ENCODE peak calls at places on chromosome 2, in five cellular contexts. X, A, U, V and E are unnamed samples.
A peak's percentile ranks its signal among the peaks of the same experiment; 100 is the strongest.

GRCh38 chr2:176140130-176140519 is 10.6 kb downstream of the HOXD8 start:
- DNase-seq in X (no peak), U (peak; percentile 61), V (no peak), A (peak; percentile 73), E (no peak)

GRCh38 chr2:128727914-128728313 is 409.2 kb upstream of the HS6ST1 start:
- DNase-seq in X (no peak), U (no peak), V (no peak), A (no peak), E (no peak)

GRCh38 chr2:135839713-135840112 is 2.7 kb upstream of the LCT start:
- DNase-seq in X (no peak), A (no peak), U (peak; percentile 73), V (no peak), E (no peak)

GRCh38 chr2:170525566-170525900 is 189.6 kb upstream of the SP5 start:
- DNase-seq in V (no peak), A (peak; percentile 82), U (peak; percentile 96), X (peak; percentile 38), E (no peak)

GRCh38 chr2:97697252-97698235 is 15.8 kb upstream of the ZAP70 start:
- DNase-seq in V (peak; percentile 98), A (peak; percentile 90), X (peak; percentile 87), U (peak; percentile 85), E (peak; percentile 83)

GRCh38 chr2:64062840-64063239 is 43.6 kb upstream of the VPS54 start:
- DNase-seq in V (no peak), X (no peak), A (no peak), U (peak; percentile 65), E (no peak)

GRCh38 chr2:238895901-238896600 is 48.2 kb downstream of the TWIST2 start:
- DNase-seq in V (peak; percentile 65), U (peak; percentile 81), X (peak; percentile 32), A (peak; percentile 82), E (no peak)

GRCh38 chr2:234958311-234958710 is 6.5 kb downstream of the SH3BP4 start:
- DNase-seq in X (no peak), U (no peak), V (peak; percentile 61), A (no peak), E (no peak)

GRCh38 chr2:238286987-238287386 is 1.4 kb downstream of the PER2 start:
- DNase-seq in U (no peak), V (peak; percentile 64), X (no peak), A (no peak), E (no peak)

GRCh38 chr2:39584283-39584972 is 81.3 kb upstream of the TMEM178A start:
- DNase-seq in A (no peak), U (no peak), X (no peak), V (no peak), E (no peak)

GRCh38 chr2:74028290-74028689 is 43.6 kb downstream of the TET3 start:
- DNase-seq in A (no peak), X (no peak), V (no peak), U (no peak), E (peak; percentile 25)

GRCh38 chr2:168241746-168242145 is 5.6 kb downstream of the STK39 start:
- DNase-seq in X (no peak), A (no peak), V (no peak), U (no peak), E (no peak)

GRCh38 chr2:212777020-212777491 is 238.5 kb upstream of the ERBB4 start:
- DNase-seq in U (peak; percentile 39), A (no peak), V (no peak), X (no peak), E (peak; percentile 1)

GRCh38 chr2:190746971-190747761 is 98.3 kb downstream of the NAB1 start:
- DNase-seq in U (peak; percentile 44), V (no peak), X (no peak), A (no peak), E (no peak)

GRCh38 chr2:193270816-193271215 is 1076.1 kb upstream of the TMEFF2 start:
- DNase-seq in V (no peak), U (no peak), A (no peak), X (no peak), E (no peak)

GRCh38 chr2:17539993-17540812 is at the start of gene VSNL1:
- DNase-seq in A (peak; percentile 86), V (peak; percentile 67), U (peak; percentile 27), X (peak; percentile 78), E (no peak)

GRCh38 chr2:105517814-105518705 is 119.2 kb upstream of the FHL2 start:
- DNase-seq in U (peak; percentile 21), A (peak; percentile 48), X (peak; percentile 84), V (no peak), E (no peak)

GRCh38 chr2:136019304-136019703 is 33.9 kb upstream of the DARS1 start:
- DNase-seq in X (no peak), V (no peak), U (no peak), A (no peak), E (no peak)

GRCh38 chr2:85547089-85547858 is 8.3 kb downstream of the MAT2A start:
- DNase-seq in U (no peak), X (no peak), A (no peak), V (no peak), E (no peak)
- TF ChIP-seq POLR2A in U (peak; percentile 4), X (no peak), A (no peak), V (no peak), E (peak; percentile 75)

GRCh38 chr2:24489942-24490673 is 946 bp upstream of the NCOA1 start:
- DNase-seq in U (peak; percentile 59), V (no peak), A (peak; percentile 30), X (no peak), E (peak; percentile 80)
- TF ChIP-seq POLR2A in U (no peak), V (no peak), A (no peak), X (no peak), E (no peak)

GRCh38 chr2:111121028-111121872 is 536 bp downstream of the BCL2L11 start:
- DNase-seq in U (peak; percentile 48), A (peak; percentile 58), X (peak; percentile 41), V (peak; percentile 92), E (peak; percentile 84)

GRCh38 chr2:111122631-111123421 is 2.1 kb downstream of the BCL2L11 start:
- DNase-seq in X (peak; percentile 88), V (peak; percentile 92), U (peak; percentile 92), A (peak; percentile 82), E (peak; percentile 61)

GRCh38 chr2:111120253-111121027 is at the start of gene BCL2L11:
- DNase-seq in V (peak; percentile 98), A (peak; percentile 93), U (peak; percentile 92), X (peak; percentile 93), E (peak; percentile 95)

GRCh38 chr2:111123751-111124150 is 3.0 kb downstream of the BCL2L11 start:
- DNase-seq in A (no peak), X (no peak), V (peak; percentile 71), U (no peak), E (no peak)

DNA sequence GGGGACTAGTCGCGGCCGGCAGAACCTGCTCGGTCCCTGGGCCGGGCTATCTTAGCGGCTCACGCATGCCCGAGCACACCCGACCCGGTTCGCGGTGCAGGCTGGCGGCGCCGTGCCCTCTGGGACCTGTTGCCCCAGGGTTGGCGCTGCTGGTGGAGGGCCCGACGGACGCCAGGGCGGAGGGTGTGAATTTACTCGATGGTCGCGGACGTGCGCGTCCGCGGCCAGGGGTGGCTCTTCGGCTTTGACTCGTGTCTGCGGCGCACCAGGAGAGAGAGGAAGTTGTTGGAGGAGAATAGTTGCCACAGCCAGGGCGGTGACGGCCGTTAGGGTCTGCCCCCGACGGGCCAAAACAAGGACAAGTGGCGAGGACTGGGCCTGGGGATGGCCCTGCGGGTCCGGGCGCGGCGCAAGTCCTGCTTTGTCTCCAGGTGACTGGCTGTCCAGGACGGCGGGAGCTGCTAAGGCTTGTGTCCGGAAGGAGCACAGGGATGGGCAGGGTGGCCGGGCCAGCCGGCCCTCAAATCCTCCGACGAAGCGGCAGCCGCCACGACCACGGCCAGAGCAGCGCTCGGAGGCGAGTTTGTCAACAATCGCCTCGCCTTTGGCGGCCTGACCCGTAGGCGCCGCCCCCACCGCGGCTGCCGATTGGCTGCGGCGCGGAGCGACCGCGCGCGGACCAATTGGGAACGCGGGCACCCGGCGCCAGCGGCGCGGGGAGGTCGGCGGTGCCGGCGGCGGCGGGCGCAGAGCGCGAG is 1.3 kb downstream of the BCL2L11 start:
- DNase-seq in U (peak; percentile 90), X (peak; percentile 90), A (peak; percentile 91), V (peak; percentile 97), E (peak; percentile 96)
- TF ChIP-seq POLR2A in U (no peak), X (peak; percentile 86), A (no peak), V (peak; percentile 61), E (peak; percentile 83)

DNA sequence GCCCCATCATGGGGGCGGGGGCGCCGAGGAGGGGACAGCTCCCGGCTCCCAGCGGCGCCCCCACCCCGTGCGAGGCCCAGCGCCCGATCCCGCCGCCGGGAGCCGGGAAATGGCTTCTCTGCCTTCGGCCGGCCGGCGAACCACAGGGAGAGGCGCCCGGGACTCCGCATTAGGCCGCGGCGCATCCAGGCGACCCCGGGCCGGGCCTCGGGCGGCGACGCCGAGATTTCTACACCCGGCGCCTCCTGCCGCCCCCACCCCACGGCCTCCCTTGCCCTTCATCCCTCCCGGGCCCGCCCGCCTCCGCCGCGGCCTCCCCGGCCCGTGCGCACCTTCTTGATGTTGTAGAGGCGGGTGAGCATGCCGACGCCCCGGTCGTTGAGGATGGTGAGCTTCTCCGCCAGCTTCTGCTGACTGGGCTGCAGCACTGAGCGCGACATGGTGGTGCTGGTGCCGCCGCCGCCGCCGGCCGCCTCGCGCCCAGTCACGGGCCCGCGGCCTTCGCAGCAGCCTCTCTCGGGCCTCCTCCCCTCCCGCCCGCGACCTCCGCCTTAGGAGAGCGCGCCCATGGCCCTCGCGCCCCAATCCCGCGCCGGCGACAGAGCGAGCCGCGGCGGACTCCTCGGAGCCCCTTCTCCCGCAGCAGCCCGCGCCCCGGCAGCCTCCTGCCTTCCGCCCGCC is 457 bp downstream of the NCKAP1 start:
- DNase-seq in V (no peak), X (peak; percentile 50), U (no peak), A (no peak), E (peak; percentile 88)
- TF ChIP-seq POLR2A in V (no peak), X (no peak), U (no peak), A (no peak), E (no peak)

DNA sequence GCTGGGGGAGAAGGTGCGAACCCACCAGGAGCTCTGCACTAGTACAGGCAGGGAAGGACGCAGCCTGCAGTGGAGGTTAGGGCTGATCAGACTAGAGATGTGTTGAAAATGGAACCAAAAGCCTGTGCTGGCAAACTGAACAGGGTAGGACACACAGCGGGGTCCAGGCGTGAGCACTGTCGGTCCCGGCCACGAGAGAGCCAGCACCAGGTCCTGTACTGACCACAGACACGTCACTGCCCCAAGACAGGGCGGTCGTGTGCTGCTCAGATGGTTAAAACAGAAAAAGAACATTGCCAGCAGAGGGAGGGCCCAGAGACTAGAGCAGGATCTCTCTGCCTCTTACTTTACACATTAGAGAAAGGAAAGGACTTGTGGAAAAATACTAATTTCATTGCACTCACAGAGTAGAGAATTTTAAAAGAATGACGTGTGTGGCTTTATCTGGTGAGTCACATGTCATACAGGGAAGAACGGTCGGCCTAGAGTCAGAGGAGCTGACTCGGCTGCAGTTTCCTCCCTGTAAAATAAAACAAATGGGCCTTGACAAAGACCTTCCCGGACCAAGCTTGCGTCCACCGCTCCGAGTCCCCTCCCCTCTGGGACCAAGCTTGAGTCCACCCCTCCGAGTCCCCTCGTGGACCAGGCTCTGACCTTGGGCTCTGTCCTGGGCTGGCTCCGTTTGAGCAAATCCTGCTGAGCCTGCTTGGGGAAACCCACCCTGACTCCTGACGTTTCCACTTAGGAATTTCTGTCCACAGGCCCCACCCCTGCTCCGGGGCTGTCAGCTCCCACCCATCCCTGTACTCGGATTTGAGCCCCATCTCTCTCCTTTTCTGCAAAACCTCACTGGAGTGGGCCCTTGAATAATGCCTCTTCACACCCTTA is 16.7 kb upstream of the ADI1 start:
- DNase-seq in A (peak; percentile 80), V (peak; percentile 86), X (peak; percentile 70), U (peak; percentile 92), E (peak; percentile 67)
- TF ChIP-seq POLR2A in A (peak; percentile 36), V (no peak), X (peak; percentile 17), U (peak; percentile 90), E (peak; percentile 36)

GRCh38 chr2:43226955-43227829 is 786 bp upstream of the ZFP36L2 start:
- DNase-seq in X (peak; percentile 93), A (peak; percentile 90), V (peak; percentile 97), U (peak; percentile 87), E (peak; percentile 91)
- TF ChIP-seq POLR2A in X (no peak), A (peak; percentile 48), V (no peak), U (peak; percentile 68), E (peak; percentile 63)